ENCODE peak calls at places on chromosome 19, in seven cellular contexts. F, A, U, G, H, D and P are unnamed samples.

GRCh38 chr19:10478903-10479384 is 24.2 kb downstream of the KEAP1 start:
- DNase-seq in F (peak; percentile 82), A (peak; percentile 85), U (peak; percentile 96), G (peak; percentile 94), H (peak; percentile 78), D (peak; percentile 89), P (peak; percentile 98)

GRCh38 chr19:7267792-7268736 is 26.1 kb downstream of the INSR start:
- DNase-seq in F (peak; percentile 88), A (no peak), U (no peak), G (no peak), H (no peak), D (peak; percentile 57), P (no peak)

GRCh38 chr19:18915639-18916038 is 3.5 kb downstream of the COPE start:
- DNase-seq in F (no peak), A (no peak), U (no peak), G (peak; percentile 39), H (peak; percentile 78), D (peak; percentile 39), P (peak; percentile 87)

GRCh38 chr19:988510-988909 is 4.4 kb downstream of the WDR18 start:
- DNase-seq in F (no peak), A (peak; percentile 50), U (no peak), G (no peak), H (peak; percentile 4), D (no peak), P (no peak)

GRCh38 chr19:50785329-50785922 is 4.8 kb upstream of the ACP4 start:
- DNase-seq in F (no peak), A (no peak), U (no peak), G (no peak), H (no peak), D (no peak), P (no peak)

GRCh38 chr19:7627166-7627565 is 2.2 kb downstream of the XAB2 start:
- DNase-seq in F (no peak), A (no peak), U (no peak), G (no peak), H (no peak), D (no peak), P (no peak)

GRCh38 chr19:39870171-39870971 is 24.2 kb upstream of the FBL start:
- DNase-seq in F (no peak), A (no peak), U (no peak), G (no peak), H (no peak), D (no peak), P (peak; percentile 87)

GRCh38 chr19:28396259-28396940 is 816.6 kb downstream of the UQCRFS1 start:
- DNase-seq in F (no peak), A (no peak), U (no peak), G (no peak), H (no peak), D (no peak), P (no peak)

GRCh38 chr19:56814656-56815055 is 25.9 kb downstream of the PEG3 start:
- DNase-seq in F (no peak), A (no peak), U (no peak), G (no peak), H (no peak), D (no peak), P (no peak)

GRCh38 chr19:35768082-35768421 is 7.3 kb upstream of the ARHGAP33 start:
- DNase-seq in F (no peak), A (peak; percentile 40), U (no peak), G (no peak), H (no peak), D (no peak), P (no peak)

GRCh38 chr19:45834970-45835369 is 19.9 kb upstream of the RSPH6A start:
- DNase-seq in F (no peak), A (no peak), U (no peak), G (no peak), H (no peak), D (no peak), P (no peak)

GRCh38 chr19:41927810-41928192 is 448 bp downstream of the ERFL start:
- DNase-seq in F (no peak), A (no peak), U (no peak), G (no peak), H (no peak), D (peak; percentile 39), P (peak; percentile 71)

GRCh38 chr19:7869453-7869909 is 4.7 kb downstream of the PRR36 start:
- DNase-seq in F (peak; percentile 55), A (peak; percentile 75), U (no peak), G (peak; percentile 51), H (no peak), D (peak; percentile 79), P (peak; percentile 95)

GRCh38 chr19:511101-511841 is 4.0 kb downstream of the TPGS1 start:
- DNase-seq in F (peak; percentile 85), A (no peak), U (no peak), G (peak; percentile 73), H (no peak), D (peak; percentile 82), P (peak; percentile 88)

GRCh38 chr19:42531313-42531712 is 3.0 kb upstream of the CEACAM1 start:
- DNase-seq in F (no peak), A (no peak), U (no peak), G (no peak), H (no peak), D (no peak), P (no peak)

GRCh38 chr19:46730187-46730586 is 13.3 kb upstream of the PRKD2 start:
- DNase-seq in F (no peak), A (no peak), U (no peak), G (no peak), H (no peak), D (no peak), P (no peak)

GRCh38 chr19:49136771-49137171 is 17.4 kb downstream of the PPFIA3 start:
- DNase-seq in F (peak; percentile 79), A (no peak), U (no peak), G (no peak), H (no peak), D (peak; percentile 54), P (no peak)

GRCh38 chr19:47168065-47168464 is 37.4 kb downstream of the SAE1 start:
- DNase-seq in F (no peak), A (no peak), U (no peak), G (no peak), H (no peak), D (no peak), P (no peak)

GRCh38 chr19:18715416-18715815 is 31.9 kb downstream of the CRTC1 start:
- DNase-seq in F (no peak), A (no peak), U (no peak), G (no peak), H (no peak), D (no peak), P (no peak)

GRCh38 chr19:44113138-44113783 is at the start of gene ZNF225:
- DNase-seq in F (peak; percentile 99), A (peak; percentile 94), U (peak; percentile 98), G (peak; percentile 99), H (peak; percentile 95), D (peak; percentile 96), P (peak; percentile 98)

DNA sequence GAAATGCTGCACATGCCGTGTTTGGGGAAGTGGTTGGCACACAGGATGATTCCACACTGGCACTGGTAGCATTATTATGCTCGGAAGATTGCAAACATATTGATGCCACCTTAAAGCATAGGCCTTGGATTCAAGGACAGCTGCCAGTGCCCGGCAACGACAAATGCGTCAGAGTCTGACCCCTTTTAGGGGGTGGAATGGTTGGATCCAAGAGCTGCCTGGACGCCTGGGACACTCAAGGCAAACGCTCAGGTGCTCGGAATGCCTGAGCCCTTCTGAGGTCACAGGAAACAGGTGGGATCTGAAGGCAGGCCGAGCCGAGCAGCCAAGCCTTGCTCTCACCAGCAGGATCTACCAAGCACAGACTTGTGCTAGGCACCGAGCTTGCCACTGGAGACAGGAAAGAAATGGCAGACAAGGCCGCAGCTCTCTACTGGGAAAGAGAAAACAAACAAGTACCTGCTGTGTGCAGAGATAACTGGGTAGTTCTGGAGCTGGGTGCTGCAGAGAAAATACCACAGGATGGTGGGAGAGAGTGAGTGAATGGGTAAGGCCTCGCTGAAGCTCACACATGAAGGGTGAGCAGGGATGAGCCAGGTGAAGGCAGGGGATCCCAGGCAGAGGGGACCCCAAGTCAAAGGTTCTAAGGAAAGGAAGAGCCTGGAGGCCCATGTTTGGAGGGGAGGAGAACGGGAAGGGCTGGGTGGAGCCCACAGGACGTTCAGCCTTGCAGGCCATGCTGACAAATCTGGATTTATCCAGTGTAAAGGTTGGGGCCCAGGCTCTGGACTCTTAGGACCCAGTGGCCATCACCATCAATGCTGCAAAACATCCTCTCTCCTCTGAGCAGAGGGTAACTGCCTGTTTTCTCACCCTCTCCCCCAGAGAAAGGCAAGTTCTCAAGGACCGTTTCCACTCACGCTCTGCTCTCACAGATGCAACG is 9.2 kb downstream of the RANBP3 start:
- DNase-seq in F (no peak), A (no peak), U (no peak), G (no peak), H (no peak), D (no peak), P (peak; percentile 65)
- H3K4me3 ChIP-seq in F (no peak overlapping the region), A (no peak overlapping the region), U (no peak overlapping the region), G (no peak overlapping the region), H (no peak overlapping the region), D (no peak overlapping the region), P (no peak overlapping the region)

DNA sequence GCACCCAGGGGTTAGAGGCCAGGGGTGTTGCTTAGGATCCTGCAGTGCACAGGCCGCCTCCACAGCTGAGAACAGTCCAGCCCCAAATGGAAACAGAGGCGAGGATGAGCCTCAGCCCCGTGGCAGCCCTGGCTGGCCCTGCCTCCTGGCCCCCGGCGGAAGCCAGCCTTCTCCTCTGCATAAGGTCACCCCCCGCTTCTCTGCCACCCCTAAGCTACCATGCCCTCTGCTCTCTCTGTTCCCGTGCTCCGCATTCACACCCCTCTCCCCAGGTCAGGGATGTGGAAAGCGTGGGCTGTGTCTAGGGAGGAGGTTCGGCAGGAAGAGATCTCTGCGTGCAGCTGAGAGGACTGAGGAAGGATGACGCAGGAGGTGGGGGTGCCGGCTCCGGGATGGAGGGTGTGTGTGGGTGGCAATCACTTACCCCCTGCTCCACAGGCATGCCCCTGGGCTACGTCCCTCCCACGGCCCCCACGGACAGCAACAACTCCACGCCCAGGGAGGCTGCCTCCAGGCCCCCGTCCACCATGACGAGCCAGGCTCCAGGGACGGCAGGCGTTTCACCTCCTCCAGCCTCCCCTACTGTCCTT is 6.0 kb downstream of the SSC5D start:
- DNase-seq in F (no peak), A (no peak), U (no peak), G (peak; percentile 65), H (peak; percentile 13), D (no peak), P (no peak)
- H3K4me3 ChIP-seq in F (no peak overlapping the region), A (no peak overlapping the region), U (peak overlapping the region; percentile 35), G (peak overlapping the region; percentile 65), H (no peak overlapping the region), D (no peak overlapping the region), P (no peak overlapping the region)

GRCh38 chr19:12015015-12015752 is 20.3 kb downstream of the ZNF433 start:
- DNase-seq in F (no peak), A (no peak), U (no peak), G (peak; percentile 5), H (no peak), D (no peak), P (no peak)

DNA sequence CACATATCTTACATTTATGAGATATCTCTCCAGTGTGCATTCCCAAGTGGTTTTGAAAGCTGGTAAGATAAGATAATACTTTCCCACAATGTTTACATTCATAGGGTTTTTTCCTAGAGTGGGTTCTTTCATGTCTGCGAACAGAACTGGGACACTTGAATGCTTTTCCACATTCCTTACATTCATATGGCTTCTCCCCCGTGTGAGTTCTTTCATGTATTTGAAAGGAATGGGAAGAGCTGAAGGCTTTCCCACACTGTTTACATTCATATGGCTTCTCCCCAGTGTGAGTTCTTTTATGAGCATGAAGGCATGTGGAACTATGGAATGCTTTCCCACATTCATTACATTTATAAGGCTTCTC is 19.7 kb downstream of the ZNF433 start:
- DNase-seq in F (no peak), A (no peak), U (no peak), G (peak; percentile 4), H (no peak), D (no peak), P (no peak)
- H3K4me3 ChIP-seq in F (no peak overlapping the region), A (no peak overlapping the region), U (no peak overlapping the region), G (no peak overlapping the region), H (no peak overlapping the region), D (no peak overlapping the region), P (peak overlapping the region; percentile 57)

GRCh38 chr19:54133312-54133956 is 4.1 kb upstream of the CNOT3 start:
- DNase-seq in F (no peak), A (no peak), U (no peak), G (no peak), H (peak; percentile 29), D (no peak), P (peak; percentile 90)
- H3K4me3 ChIP-seq in F (peak overlapping the region; percentile 0), A (no peak overlapping the region), U (no peak overlapping the region), G (no peak overlapping the region), H (no peak overlapping the region), D (no peak overlapping the region), P (no peak overlapping the region)